ENCODE peak calls at places on chromosomes 1 and 21, in five cellular contexts. C, H, S, B and J are unnamed samples.

GRCh38 chr1:167746013-167746672 is 24.4 kb downstream of the MPZL1 start:
- DNase-seq in H (no peak), B (no peak), S (no peak), C (no peak), J (no peak)

GRCh38 chr1:98344726-98345125 is 316.8 kb upstream of the SNX7 start:
- DNase-seq in B (no peak), S (no peak), C (no peak), H (no peak), J (no peak)

GRCh38 chr1:201554167-201554600 is 15.3 kb downstream of the NAV1 start:
- DNase-seq in S (no peak), H (no peak), B (no peak), C (no peak), J (no peak)

GRCh38 chr1:115507916-115508315 is 133.9 kb upstream of the VANGL1 start:
- DNase-seq in B (no peak), H (no peak), S (no peak), C (no peak), J (no peak)

GRCh38 chr1:21909787-21910503 is 27.2 kb downstream of the HSPG2 start:
- DNase-seq in H (peak; percentile 94), C (peak; percentile 73), B (peak; percentile 78), S (peak; percentile 53), J (no peak)

GRCh38 chr1:229557913-229558414 is 543 bp downstream of the ABCB10 start:
- DNase-seq in H (peak; percentile 80), B (peak; percentile 46), C (no peak), S (peak; percentile 66), J (peak; percentile 27)

GRCh38 chr1:89965203-89965900 is 29.6 kb upstream of the ZNF326 start:
- DNase-seq in S (no peak), C (no peak), B (no peak), H (no peak), J (no peak)

GRCh38 chr1:219927956-219928790 is at the start of gene SLC30A10:
- DNase-seq in B (no peak), C (no peak), H (no peak), S (peak; percentile 78), J (no peak)

GRCh38 chr1:107232421-107232820 is 91.6 kb downstream of the NTNG1 start:
- DNase-seq in H (no peak), S (no peak), C (no peak), B (no peak), J (no peak)

GRCh38 chr21:26124421-26124833 is 46.1 kb downstream of the APP start:
- DNase-seq in H (no peak), C (peak; percentile 60), S (peak; percentile 14), B (no peak), J (no peak)

GRCh38 chr1:33149453-33150190 is 32.2 kb downstream of the TRIM62 start:
- DNase-seq in H (no peak), S (no peak), B (no peak), C (no peak), J (no peak)

GRCh38 chr21:45910548-45911221 is 70.9 kb upstream of the COL6A1 start:
- DNase-seq in S (no peak), B (no peak), H (no peak), C (no peak), J (no peak)

GRCh38 chr1:230029244-230029643 is 37.8 kb upstream of the GALNT2 start:
- DNase-seq in H (no peak), B (no peak), S (no peak), C (no peak), J (no peak)

GRCh38 chr1:39387452-39387851 is 104.0 kb upstream of the BMP8A start:
- DNase-seq in C (peak; percentile 79), S (peak; percentile 40), B (no peak), H (no peak), J (peak; percentile 73)

GRCh38 chr1:118008011-118008410 is 78.5 kb downstream of the WDR3 start:
- DNase-seq in C (no peak), H (no peak), S (no peak), B (no peak), J (no peak)

GRCh38 chr1:39269791-39270342 is 65.4 kb downstream of the MACF1 start:
- DNase-seq in C (no peak), S (peak; percentile 37), B (no peak), H (no peak), J (no peak)

GRCh38 chr1:37561794-37562132 is 5.0 kb downstream of the DNALI1 start:
- DNase-seq in S (no peak), H (no peak), C (peak; percentile 20), B (no peak), J (no peak)

GRCh38 chr1:12435639-12436344 is 182.2 kb downstream of the DHRS3 start:
- DNase-seq in S (no peak), C (peak; percentile 67), B (no peak), H (no peak), J (no peak)

GRCh38 chr1:12432897-12433296 is 185.1 kb downstream of the DHRS3 start:
- DNase-seq in C (no peak), B (no peak), S (no peak), H (no peak), J (no peak)

GRCh38 chr1:12434174-12434573 is 183.8 kb downstream of the DHRS3 start:
- DNase-seq in S (no peak), H (no peak), B (no peak), C (peak; percentile 87), J (peak; percentile 76)

GRCh38 chr1:12434686-12435085 is 183.3 kb downstream of the DHRS3 start:
- DNase-seq in S (no peak), H (no peak), B (no peak), C (no peak), J (no peak)

DNA sequence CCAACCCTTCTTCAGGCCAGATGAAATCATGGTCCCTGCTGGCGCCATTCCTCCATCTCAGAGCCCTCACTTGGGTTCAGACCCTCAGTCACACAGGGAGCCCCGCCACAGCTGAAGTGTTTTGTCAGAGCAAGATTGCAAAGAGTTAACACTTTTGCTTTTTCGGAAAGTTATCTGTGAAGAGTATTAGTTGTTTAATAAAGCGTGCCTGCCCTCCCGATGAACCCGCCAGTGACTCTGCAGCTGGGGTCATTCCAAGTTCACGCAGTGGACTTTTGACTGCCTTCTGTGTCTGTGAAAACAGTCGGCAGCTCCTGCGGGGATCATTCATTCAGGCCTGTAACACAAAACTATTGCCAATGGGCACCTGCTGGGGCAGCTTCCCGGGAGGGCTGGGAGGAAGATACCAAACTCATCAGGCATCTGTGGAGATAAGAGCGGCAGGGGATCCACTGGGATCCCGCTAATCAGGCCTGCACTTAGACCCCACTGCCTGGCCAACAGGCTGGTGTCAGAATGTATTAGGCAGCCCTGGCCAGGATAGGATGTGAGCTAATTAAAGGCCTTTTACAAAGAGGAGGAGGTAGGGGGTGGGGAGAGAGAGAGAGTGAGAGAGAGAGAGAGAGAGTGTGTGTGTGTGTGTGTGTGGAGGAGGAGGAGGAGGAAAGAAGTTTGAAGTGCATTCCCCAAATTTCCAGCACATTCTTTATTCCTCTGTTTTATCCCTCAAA is 184.5 kb downstream of the DHRS3 start:
- DNase-seq in H (peak; percentile 78), S (peak; percentile 68), B (peak; percentile 61), C (peak; percentile 98), J (no peak)
- H3K27ac ChIP-seq in H (peak overlapping the region; percentile 83), S (peak overlapping the region; percentile 47), B (peak overlapping the region; percentile 84), C (peak overlapping the region; percentile 100), J (no peak overlapping the region)

DNA sequence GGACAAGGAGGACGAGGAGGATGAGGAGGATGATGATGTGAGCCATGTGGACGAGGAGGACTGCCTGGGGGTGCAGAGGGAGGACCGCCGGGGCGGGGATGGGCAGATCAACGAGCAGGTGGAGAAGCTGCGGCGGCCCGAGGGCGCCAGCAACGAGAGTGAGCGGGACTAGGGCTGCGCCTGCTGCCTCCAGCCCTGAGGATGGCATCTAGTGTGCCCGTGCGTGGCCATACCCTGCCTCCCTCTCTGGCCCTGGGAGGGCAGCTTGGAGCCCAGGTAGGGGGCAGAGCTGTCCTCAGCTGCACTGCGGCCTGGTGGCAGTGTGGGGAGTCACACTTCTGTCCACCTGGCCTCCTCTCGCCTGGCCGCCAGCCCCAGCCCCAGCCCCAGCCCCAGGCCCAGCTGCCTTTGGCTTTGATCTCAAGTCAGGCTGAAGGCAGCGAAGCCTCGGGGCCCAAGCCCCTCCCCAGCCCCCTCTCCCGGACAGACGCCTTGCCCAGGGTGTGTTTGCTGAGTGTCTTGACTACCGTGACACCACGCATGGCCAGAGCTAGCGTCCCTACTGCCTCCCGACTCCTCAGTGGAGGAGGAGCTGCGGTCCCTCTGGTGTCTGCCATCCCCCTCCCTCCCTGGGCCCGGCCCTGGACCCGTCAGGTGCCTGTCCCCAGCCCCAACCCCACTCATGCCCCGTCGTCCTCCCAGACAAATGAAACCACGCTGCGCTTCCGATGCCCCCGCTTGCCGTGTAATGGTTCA is 155.2 kb downstream of the PEX14 start:
- DNase-seq in S (no peak), H (peak; percentile 67), C (no peak), B (peak; percentile 13), J (no peak)
- TF ChIP-seq CTCF in S (no peak), H (no peak), C (no peak), B (no peak), J (no peak)

DNA sequence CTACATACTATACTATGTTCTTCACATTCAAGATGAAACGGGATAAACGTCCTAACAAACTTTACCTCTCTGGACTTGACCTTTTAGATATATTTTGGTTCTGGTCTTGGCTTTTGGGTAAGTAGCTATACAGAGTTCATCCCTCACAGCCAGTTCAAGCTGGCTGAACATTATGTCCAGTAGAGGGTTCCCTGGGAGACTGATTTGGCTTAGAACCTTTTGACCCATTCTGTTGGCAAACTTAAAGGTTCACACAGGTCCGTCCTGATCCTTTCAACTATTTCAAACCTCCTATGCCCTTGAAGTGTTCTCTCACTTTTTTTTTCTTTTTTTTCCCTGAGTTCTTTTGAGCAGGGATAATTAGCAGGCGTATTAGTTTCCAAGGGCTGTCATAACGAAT is 257.7 kb upstream of the USP25 start:
- DNase-seq in B (no peak), C (no peak), S (no peak), H (no peak), J (no peak)
- H3K27me3 ChIP-seq in B (no peaks in the 10 kb centered on the region), C (no peaks in the 10 kb centered on the region), S (no peaks in the 10 kb centered on the region), H (no peaks in the 10 kb centered on the region), J (no peaks in the 10 kb centered on the region)

GRCh38 chr21:29624776-29625175 is 315.0 kb downstream of the GRIK1 start:
- DNase-seq in B (no peak), C (no peak), S (no peak), H (no peak), J (no peak)
- H3K27ac ChIP-seq in B (no peak overlapping the region), C (no peak overlapping the region), S (no peak overlapping the region), H (no peak overlapping the region), J (no peak overlapping the region)

GRCh38 chr1:221776495-221777413 is 34.9 kb upstream of the DUSP10 start:
- DNase-seq in B (no peak), C (no peak), S (no peak), H (no peak), J (no peak)
- TF ChIP-seq CTCF in B (no peak), C (no peak), S (no peak), H (no peak), J (no peak)

DNA sequence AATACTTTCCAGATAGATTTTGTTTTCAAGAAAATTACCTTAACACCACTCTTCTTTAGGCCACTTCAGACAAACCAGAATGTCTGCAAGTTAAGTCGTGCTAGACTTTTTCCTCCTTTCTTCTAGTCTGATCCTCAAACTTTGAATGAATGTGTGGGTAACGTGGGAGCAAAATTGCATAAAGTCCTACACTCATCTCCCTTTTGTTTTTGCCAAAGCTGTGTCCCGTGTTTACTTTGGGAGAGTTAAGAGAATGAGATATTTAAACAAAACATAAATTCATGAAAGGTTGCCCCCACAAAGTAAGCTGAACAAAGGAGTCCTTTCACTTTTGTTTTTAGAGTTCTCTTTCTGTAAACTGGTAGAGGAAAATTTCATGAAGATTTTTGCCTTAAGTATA is 16.9 kb upstream of the VAMP3 start:
- DNase-seq in H (no peak), S (no peak), B (no peak), C (no peak), J (no peak)
- H3K27me3 ChIP-seq in H (no peaks in the 10 kb centered on the region), S (no peaks in the 10 kb centered on the region), B (no peaks in the 10 kb centered on the region), C (no peaks in the 10 kb centered on the region), J (no peaks in the 10 kb centered on the region)